ENCODE peak calls at places on chromosomes 11 and 22, in ten cellular contexts. B is stimulated activated CD4-positive, alpha-beta T cell treated with anti-CD3 and anti-CD28 coated beads, Interleukin-15, amount 100 ng/mL, for 24 hours; W is GM03348; N is posterior vena cava; R is mammary epithelial cell; D is NCI-H1092; Y is epithelial cell of proximal tubule; S is CD8-positive, alpha-beta T cell; H is germinal center; A is GOT3. Q is an unnamed sample.

GRCh38 chr11:131632971-131633370 is 262.6 kb downstream of the NTM start:
- DNase-seq in Y (no peak), A (no peak), B (no peak), N (no peak), H (no peak), S (no peak), W (no peak), R (no peak), D (no peak), Q (no peak)

GRCh38 chr22:46046299-46046685 is 69.3 kb upstream of the WNT7B start:
- DNase-seq in N (peak), R (no peak), Y (no peak), S (no peak), D (no peak), A (no peak), W (no peak), B (no peak), H (no peak), Q (no peak)

GRCh38 chr11:73292481-73292880 is 15.6 kb upstream of the ARHGEF17 start:
- DNase-seq in R (no peak), D (no peak), Y (no peak), N (peak), A (no peak), W (peak), S (no peak), B (no peak), H (no peak), Q (no peak)

GRCh38 chr22:44192098-44192810 is 11.5 kb downstream of the PARVG start:
- DNase-seq in W (no peak), A (no peak), Y (no peak), S (peak), N (no peak), H (no peak), D (no peak), R (peak), B (peak), Q (no peak)

GRCh38 chr11:81033779-81034550 is 1593.1 kb upstream of the TENM4 start:
- DNase-seq in S (no peak), N (no peak), D (no peak), R (no peak), A (no peak), B (no peak), W (no peak), H (no peak), Y (no peak), Q (peak)

GRCh38 chr11:71144010-71144409 is 108.4 kb downstream of the SHANK2 start:
- DNase-seq in R (no peak), A (no peak), H (no peak), D (no peak), N (peak), S (no peak), W (no peak), Y (no peak), B (no peak), Q (no peak)

GRCh38 chr22:19576460-19577421 is 52.5 kb upstream of the CLDN5 start:
- DNase-seq in R (peak), Y (no peak), N (no peak), B (peak), W (peak), A (peak), S (peak), H (no peak), D (no peak), Q (peak)

GRCh38 chr11:15288801-15289342 is 174.1 kb downstream of the INSC start:
- DNase-seq in S (no peak), H (no peak), Y (no peak), D (peak), B (no peak), W (no peak), A (no peak), N (no peak), R (no peak), Q (no peak)

GRCh38 chr22:25765801-25766200 is 23.8 kb downstream of the MYO18B start:
- DNase-seq in S (no peak), B (no peak), R (no peak), H (no peak), A (no peak), Y (no peak), D (no peak), N (no peak), W (no peak), Q (no peak)

GRCh38 chr22:35914665-35915476 is 113.8 kb downstream of the RBFOX2 start:
- DNase-seq in A (no peak), W (peak), S (no peak), H (no peak), B (no peak), R (peak), Y (peak), N (no peak), D (peak), Q (peak)

GRCh38 chr11:119100246-119100959 is 1.2 kb downstream of the DPAGT1 start:
- DNase-seq in N (peak), S (no peak), H (no peak), W (peak), R (peak), A (no peak), Y (no peak), D (no peak), B (no peak), Q (peak)

GRCh38 chr11:63682045-63682915 is 980 bp downstream of the RTN3 start:
- DNase-seq in D (peak), R (peak), Y (no peak), S (no peak), H (no peak), W (peak), A (no peak), N (no peak), B (peak), Q (no peak)

GRCh38 chr11:16795146-16795545 is 56.7 kb downstream of the C11orf58 start:
- DNase-seq in B (no peak), S (no peak), D (no peak), A (no peak), R (no peak), N (peak), H (no peak), Y (no peak), W (no peak), Q (no peak)

GRCh38 chr11:61273151-61274078 is 21.7 kb downstream of the VWCE start:
- DNase-seq in H (no peak), D (peak), Y (no peak), S (no peak), N (no peak), R (peak), B (no peak), A (no peak), W (no peak), Q (no peak)

GRCh38 chr11:84865791-84866535 is 761.2 kb downstream of the DLG2 start:
- DNase-seq in N (no peak), S (no peak), W (no peak), H (no peak), B (no peak), D (no peak), A (no peak), Y (no peak), R (no peak), Q (no peak)

GRCh38 chr11:83249972-83250593 is 36.1 kb downstream of the CCDC90B start:
- DNase-seq in A (no peak), R (peak), N (no peak), S (no peak), B (peak), D (no peak), H (peak), W (peak), Y (no peak), Q (peak)

GRCh38 chr11:120170741-120171261 is 32.9 kb upstream of the TRIM29 start:
- DNase-seq in Y (no peak), D (no peak), H (no peak), A (no peak), R (no peak), S (no peak), W (peak), B (no peak), N (peak), Q (no peak)

GRCh38 chr22:23218867-23219251 is 38.5 kb downstream of the BCR start:
- DNase-seq in B (peak), R (no peak), A (no peak), D (peak), S (no peak), Y (no peak), W (no peak), N (peak), H (no peak), Q (no peak)

GRCh38 chr11:123582992-123583504 is 71.4 kb downstream of the SCN3B start:
- DNase-seq in H (no peak), A (no peak), Y (no peak), W (no peak), D (no peak), S (no peak), R (no peak), N (no peak), B (no peak), Q (no peak)

GRCh38 chr22:30254307-30254706 is 7.7 kb upstream of the LIF start:
- DNase-seq in A (no peak), B (no peak), S (no peak), N (no peak), R (no peak), Y (no peak), H (no peak), W (no peak), D (no peak), Q (no peak)

GRCh38 chr11:61067782-61068181 is 34.5 kb upstream of the CD5 start:
- DNase-seq in S (no peak), Y (no peak), A (no peak), W (no peak), R (no peak), D (no peak), N (no peak), H (no peak), B (no peak), Q (no peak)

GRCh38 chr11:100827934-100828661 is 141.0 kb downstream of the ARHGAP42 start:
- DNase-seq in D (no peak), N (no peak), B (no peak), R (peak), Y (no peak), A (no peak), S (no peak), W (no peak), H (no peak), Q (peak)

GRCh38 chr22:37804886-37805857 is 2.6 kb upstream of the GCAT start:
- DNase-seq in H (peak), N (peak), R (peak), S (peak), Y (no peak), D (peak), A (no peak), W (peak), B (peak), Q (peak)

GRCh38 chr22:42069801-42070516 is 653 bp downstream of the NAGA start:
- DNase-seq in H (peak), D (no peak), A (no peak), B (no peak), S (no peak), N (no peak), Y (no peak), R (no peak), W (no peak), Q (no peak)

GRCh38 chr22:45448431-45448830 is 34.9 kb downstream of the RIBC2 start:
- DNase-seq in Y (no peak), R (no peak), D (no peak), N (peak), H (no peak), S (no peak), A (no peak), W (peak), B (no peak), Q (no peak)

GRCh38 chr11:132821027-132821426 is 711.3 kb downstream of the OPCML start:
- DNase-seq in D (no peak), R (peak), N (no peak), A (no peak), S (no peak), B (no peak), H (no peak), W (peak), Y (no peak), Q (no peak)

GRCh38 chr11:44309483-44310197 is at the start of gene ALX4:
- DNase-seq in S (no peak), Y (no peak), W (peak), H (no peak), N (no peak), D (peak), B (peak), R (peak), A (no peak), Q (no peak)

Q was measured in bronchial epithelial cell.